ENCODE peak calls at places on chromosomes 13 and 19, in seven cellular contexts. X is AG09309, E is fibroblast of the aortic adventitia, Y is OCI-LY7, Z is tibial artery, O is fibroblast of lung, G is cardiac fibroblast. L is an unnamed sample.
A peak's percentile ranks its signal among the peaks of the same experiment; 100 is the strongest.

GRCh38 chr13:30116379-30116778 is 191.0 kb downstream of the KATNAL1 start:
- DNase-seq in G (no peak), X (no peak), O (no peak), Y (no peak), E (no peak), Z (no peak), L (no peak)

GRCh38 chr19:1245884-1246816 is 2.2 kb upstream of the MIDN start:
- DNase-seq in G (no peak), E (no peak), Z (peak; percentile 96), O (no peak), X (no peak), Y (no peak), L (no peak)

GRCh38 chr13:107266657-107267056 is 698.7 kb upstream of the ARGLU1 start:
- DNase-seq in Y (no peak), O (no peak), Z (no peak), E (peak; percentile 5), G (peak; percentile 10), X (no peak), L (no peak)

GRCh38 chr13:50081106-50081898 is 66.1 kb downstream of the KCNRG start:
- DNase-seq in O (no peak), E (no peak), X (no peak), G (no peak), Y (peak; percentile 58), Z (peak; percentile 80), L (no peak)

GRCh38 chr13:75760182-75760981 is 124.3 kb downstream of the LMO7 start:
- DNase-seq in Z (no peak), O (peak; percentile 26), E (no peak), G (peak; percentile 14), Y (no peak), X (no peak), L (peak; percentile 45)

GRCh38 chr13:77325371-77325941 is 1.4 kb downstream of the MYCBP2 start:
- DNase-seq in X (no peak), G (peak; percentile 7), E (peak; percentile 25), Z (no peak), O (peak; percentile 6), Y (peak; percentile 47), L (no peak)

GRCh38 chr13:45717324-45717723 is 15.2 kb downstream of the CBY2 start:
- DNase-seq in Y (no peak), X (no peak), O (no peak), Z (no peak), G (no peak), E (no peak), L (no peak)

GRCh38 chr13:22061371-22061805 is 390.5 kb downstream of the FGF9 start:
- DNase-seq in X (no peak), G (no peak), E (no peak), Z (no peak), Y (no peak), O (no peak), L (no peak)

GRCh38 chr13:98761126-98761978 is 8.9 kb upstream of the SLC15A1 start:
- DNase-seq in O (peak; percentile 39), E (peak; percentile 70), G (peak; percentile 75), Z (no peak), X (peak; percentile 45), Y (no peak), L (peak; percentile 85)

GRCh38 chr19:45790942-45791341 is 1.7 kb downstream of the DMWD start:
- DNase-seq in Z (no peak), Y (no peak), G (no peak), E (no peak), X (no peak), O (no peak), L (no peak)

GRCh38 chr19:40217921-40218890 is at the start of gene TTC9B:
- DNase-seq in O (no peak), G (peak; percentile 29), E (no peak), Z (no peak), X (no peak), Y (no peak), L (no peak)

GRCh38 chr13:40401911-40402776 is 264.3 kb downstream of the FOXO1 start:
- DNase-seq in X (peak; percentile 86), Y (peak; percentile 67), Z (peak; percentile 97), G (peak; percentile 99), E (peak; percentile 96), O (peak; percentile 97), L (peak; percentile 99)

GRCh38 chr13:76991432-76991795 is 467 bp upstream of the CLN5 start:
- DNase-seq in X (no peak), O (peak; percentile 8), Y (no peak), E (no peak), Z (no peak), G (no peak), L (no peak)

GRCh38 chr19:57934820-57935665 is at the start of gene ZNF418:
- DNase-seq in O (peak; percentile 88), G (peak; percentile 88), E (peak; percentile 87), X (peak; percentile 46), Z (no peak), Y (no peak), L (peak; percentile 87)

GRCh38 chr13:113075711-113076110 is 29.9 kb upstream of the F7 start:
- DNase-seq in G (no peak), E (no peak), O (no peak), X (no peak), Z (no peak), Y (no peak), L (no peak)
- H3K4me3 ChIP-seq in G (no peak overlapping the region), E (no peak overlapping the region), O (no peak overlapping the region), X (no peak overlapping the region), Z (no peak overlapping the region), Y (no peak overlapping the region), L (no peak overlapping the region)

GRCh38 chr13:110813646-110814624 is 100.4 kb downstream of the ING1 start:
- DNase-seq in O (no peak), E (no peak), Z (peak; percentile 62), G (no peak), Y (no peak), X (no peak), L (peak; percentile 7)
- TF ChIP-seq CTCF in O (no peak), E (no peak), Z (no peak), G (no peak), Y (no peak), X (no peak), L (no peak)

DNA sequence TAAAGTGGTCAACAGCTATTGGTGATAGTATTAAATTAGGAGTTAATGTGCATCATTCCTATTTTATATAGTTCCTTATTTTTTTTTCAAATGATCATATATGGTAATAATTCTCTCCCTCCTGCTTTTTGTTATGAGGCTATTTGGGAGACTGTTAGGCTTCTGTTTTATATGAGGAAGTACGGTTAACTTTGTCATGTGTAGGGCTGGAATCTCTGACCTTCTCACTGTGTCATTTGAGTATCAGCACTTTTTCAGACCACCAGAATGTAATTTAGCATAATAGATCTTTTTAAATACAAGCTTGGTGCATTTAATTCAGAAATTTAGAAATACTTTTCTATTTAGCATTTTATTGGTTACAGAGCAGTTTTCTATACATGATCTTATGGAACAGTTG is 7.7 kb downstream of the DGKH start:
- DNase-seq in X (no peak), Z (no peak), G (no peak), E (no peak), Y (no peak), O (no peak), L (no peak)
- H3K4me3 ChIP-seq in X (no peak overlapping the region), Z (no peak overlapping the region), G (no peak overlapping the region), E (no peak overlapping the region), Y (no peak overlapping the region), O (no peak overlapping the region), L (no peak overlapping the region)

GRCh38 chr19:55175117-55175867 is 4.8 kb downstream of the SYT5 start:
- DNase-seq in X (no peak), Z (no peak), Y (no peak), G (no peak), E (no peak), O (no peak), L (no peak)

GRCh38 chr19:55174425-55175116 is 5.5 kb downstream of the SYT5 start:
- DNase-seq in Z (no peak), E (no peak), O (no peak), Y (no peak), G (no peak), X (no peak), L (no peak)

GRCh38 chr19:55173186-55173716 is 6.8 kb upstream of the DNAAF3 start:
- DNase-seq in G (no peak), X (no peak), O (no peak), Y (no peak), E (no peak), Z (no peak), L (no peak)

GRCh38 chr19:55172741-55173140 is 6.3 kb upstream of the DNAAF3 start:
- DNase-seq in X (peak; percentile 16), Z (no peak), Y (no peak), G (peak; percentile 38), O (peak; percentile 66), E (peak; percentile 76), L (peak; percentile 78)

DNA sequence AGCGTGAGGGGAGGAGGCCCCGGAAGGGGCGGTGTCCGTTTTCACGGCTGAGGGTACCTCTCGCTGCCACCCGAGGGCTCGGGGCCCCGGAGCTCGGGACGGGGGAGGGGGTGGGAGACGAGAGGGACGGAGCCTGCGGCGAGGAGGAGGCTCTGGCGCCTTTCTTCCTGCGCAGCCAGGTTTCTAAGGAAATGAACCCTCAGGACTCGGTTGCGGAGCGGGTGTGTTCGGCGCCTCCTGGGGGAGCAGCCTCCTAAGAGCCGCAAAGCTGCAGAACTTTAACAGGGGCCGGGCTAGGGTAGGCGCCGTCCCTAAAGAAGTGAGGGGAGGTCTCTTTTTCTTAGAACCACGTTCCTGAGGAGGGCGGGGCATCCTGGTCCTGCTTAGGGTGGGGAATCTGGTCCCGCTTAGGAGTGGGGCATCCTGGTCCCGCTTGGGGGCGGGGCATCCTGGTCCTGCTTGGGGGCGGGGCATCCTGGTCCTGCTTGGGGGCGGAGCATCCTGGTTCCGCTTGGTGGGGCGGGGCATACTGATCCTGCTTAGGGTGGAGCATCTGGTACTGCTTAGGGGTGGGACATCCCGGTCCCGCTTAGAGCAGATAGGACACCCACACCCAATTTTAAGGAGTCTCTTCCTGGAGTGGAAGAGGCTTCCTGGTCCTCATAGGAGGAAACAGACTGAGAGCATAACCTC is 6.2 kb downstream of the SYT5 start:
- DNase-seq in Y (peak; percentile 84), G (peak; percentile 69), X (peak; percentile 34), O (peak; percentile 43), E (peak; percentile 80), Z (no peak), L (peak; percentile 81)
- TF ChIP-seq CTCF in Y (peak; percentile 46), G (no peak), X (no peak), O (no peak), E (peak; percentile 29), Z (no peak), L (no peak)

DNA sequence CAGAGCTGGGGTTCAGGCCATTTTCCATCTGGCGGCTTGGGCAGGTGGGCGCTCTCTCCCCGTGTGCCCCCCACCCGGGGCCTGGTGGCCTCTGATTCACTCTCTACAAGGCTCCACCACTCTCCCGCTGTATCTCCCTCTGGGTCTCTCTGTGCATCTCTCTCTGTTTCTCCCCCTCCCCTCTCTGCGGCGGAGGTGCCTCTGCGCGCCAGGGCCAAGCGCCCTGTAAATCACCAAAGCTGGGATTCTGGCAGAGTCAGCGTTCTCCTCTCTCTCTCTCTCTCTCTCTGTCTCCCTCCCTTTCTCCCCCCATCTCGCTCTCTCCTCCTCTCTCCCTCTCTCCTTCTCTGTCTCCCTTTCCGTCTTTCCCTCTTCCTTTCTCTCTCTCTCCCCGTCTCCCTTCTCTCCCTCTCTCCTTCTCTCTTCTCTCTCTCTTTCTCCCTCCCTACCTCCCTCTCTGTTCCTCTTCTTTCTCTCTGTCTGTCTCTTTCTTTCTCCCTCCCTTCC is 3.9 kb downstream of the NFIC start:
- DNase-seq in E (no peak), Z (no peak), G (no peak), X (no peak), Y (no peak), O (no peak), L (no peak)
- H3K4me3 ChIP-seq in E (peak overlapping the region; percentile 78), Z (peak overlapping the region; percentile 98), G (peak overlapping the region; percentile 80), X (peak overlapping the region; percentile 69), Y (no peak overlapping the region), O (peak overlapping the region; percentile 67), L (peak overlapping the region; percentile 82)